ENCODE peak calls at places on chromosomes 16 and 17, in four cellular contexts. K is K562, T is HepG2, Y is GM12878. W is an unnamed sample.

GRCh38 chr16:23509763-23510153 is 536 bp downstream of the GGA2 start:
- DNase-seq in T (no peak), K (peak), Y (no peak), W (peak)

GRCh38 chr17:57739402-57740224 is 5.5 kb downstream of the CCDC182 start:
- DNase-seq in T (peak), Y (no peak), K (peak), W (no peak)

GRCh38 chr17:57855391-57856035 is 5.7 kb upstream of the MRPS23 start:
- DNase-seq in Y (no peak), T (peak), K (no peak), W (no peak)

GRCh38 chr17:35761601-35762000 is 914 bp downstream of the C17orf50 start:
- DNase-seq in T (peak), K (no peak), Y (no peak), W (no peak)

GRCh38 chr17:46862949-46863348 is 11.6 kb downstream of the WNT9B start:
- DNase-seq in T (no peak), K (peak), Y (no peak), W (peak)

GRCh38 chr17:70208825-70209555 is 39.7 kb downstream of the KCNJ2 start:
- DNase-seq in T (no peak), K (no peak), Y (peak), W (no peak)

GRCh38 chr16:66406534-66407368 is 20.3 kb upstream of the BEAN1 start:
- DNase-seq in Y (no peak), K (peak), T (peak), W (peak)

GRCh38 chr17:50290074-50290702 is 15.9 kb downstream of the TMEM92 start:
- DNase-seq in Y (no peak), T (no peak), K (no peak), W (no peak)

GRCh38 chr16:85555549-85556455 is 57.3 kb upstream of the GSE1 start:
- DNase-seq in T (peak), Y (no peak), K (no peak), W (peak)

GRCh38 chr17:8985054-8985701 is 19.7 kb upstream of the PIK3R5 start:
- DNase-seq in K (no peak), Y (no peak), T (no peak), W (no peak)

GRCh38 chr16:74997042-74997491 is 1.8 kb upstream of the ZNRF1 start:
- DNase-seq in K (no peak), T (peak), Y (no peak), W (no peak)

GRCh38 chr16:84648595-84649510 is 542 bp downstream of the KLHL36 start:
- DNase-seq in K (peak), T (no peak), Y (no peak), W (peak)

GRCh38 chr16:83619381-83620150 is 188.2 kb upstream of the HSBP1 start:
- DNase-seq in T (no peak), Y (no peak), K (no peak), W (no peak)

GRCh38 chr17:35432176-35433074 is at the start of gene SLFN12:
- DNase-seq in K (no peak), T (no peak), Y (peak), W (peak)

GRCh38 chr17:49146620-49147306 is 14.2 kb downstream of the B4GALNT2 start:
- DNase-seq in K (no peak), T (peak), Y (no peak), W (no peak)

GRCh38 chr17:43020789-43021738 is 1.1 kb downstream of the VAT1 start:
- DNase-seq in K (peak), Y (no peak), T (peak), W (peak)

GRCh38 chr16:13038591-13038990 is 137.2 kb downstream of the SHISA9 start:
- DNase-seq in K (no peak), T (no peak), Y (no peak), W (no peak)

GRCh38 chr17:39277110-39277509 is 51.4 kb upstream of the STAC2 start:
- DNase-seq in Y (peak), K (no peak), T (no peak), W (no peak)

GRCh38 chr16:11557811-11558210 is 28.9 kb downstream of the LITAF start:
- DNase-seq in T (no peak), K (no peak), Y (no peak), W (no peak)

GRCh38 chr17:80256034-80256350 is 4.7 kb upstream of the RNF213 start:
- DNase-seq in K (no peak), Y (no peak), T (no peak), W (no peak)

GRCh38 chr17:64401244-64401860 is 10.7 kb upstream of the PECAM1 start:
- DNase-seq in Y (no peak), K (no peak), T (no peak), W (no peak)

GRCh38 chr16:74999683-75000480 is 1.1 kb downstream of the ZNRF1 start:
- DNase-seq in T (peak), K (no peak), Y (no peak), W (peak)

GRCh38 chr16:76193851-76194620 is 83.2 kb upstream of the CNTNAP4 start:
- DNase-seq in T (no peak), Y (no peak), K (no peak), W (no peak)

GRCh38 chr16:50096791-50097190 is 31.0 kb downstream of the HEATR3 start:
- DNase-seq in T (no peak), K (no peak), Y (no peak), W (no peak)

GRCh38 chr16:22684282-22685161 is 129.4 kb upstream of the HS3ST2 start:
- DNase-seq in T (no peak), Y (no peak), K (no peak), W (no peak)

GRCh38 chr16:73000020-73000906 is 47.7 kb downstream of the ZFHX3 start:
- DNase-seq in K (no peak), Y (no peak), T (peak), W (no peak)

GRCh38 chr16:792221-792995 is 4.0 kb downstream of the CHTF18 start:
- DNase-seq in K (no peak), T (no peak), Y (no peak), W (no peak)

GRCh38 chr16:50193594-50193993 is 40.5 kb downstream of the TENT4B start:
- DNase-seq in K (no peak), Y (no peak), T (no peak), W (no peak)

GRCh38 chr17:76500074-76500744 is 1.0 kb downstream of the RHBDF2 start:
- DNase-seq in Y (no peak), T (no peak), K (no peak), W (no peak)
- TF ChIP-seq NR2C2 in Y (no peak), T (no peak), K (no peak), W (no peak)

DNA sequence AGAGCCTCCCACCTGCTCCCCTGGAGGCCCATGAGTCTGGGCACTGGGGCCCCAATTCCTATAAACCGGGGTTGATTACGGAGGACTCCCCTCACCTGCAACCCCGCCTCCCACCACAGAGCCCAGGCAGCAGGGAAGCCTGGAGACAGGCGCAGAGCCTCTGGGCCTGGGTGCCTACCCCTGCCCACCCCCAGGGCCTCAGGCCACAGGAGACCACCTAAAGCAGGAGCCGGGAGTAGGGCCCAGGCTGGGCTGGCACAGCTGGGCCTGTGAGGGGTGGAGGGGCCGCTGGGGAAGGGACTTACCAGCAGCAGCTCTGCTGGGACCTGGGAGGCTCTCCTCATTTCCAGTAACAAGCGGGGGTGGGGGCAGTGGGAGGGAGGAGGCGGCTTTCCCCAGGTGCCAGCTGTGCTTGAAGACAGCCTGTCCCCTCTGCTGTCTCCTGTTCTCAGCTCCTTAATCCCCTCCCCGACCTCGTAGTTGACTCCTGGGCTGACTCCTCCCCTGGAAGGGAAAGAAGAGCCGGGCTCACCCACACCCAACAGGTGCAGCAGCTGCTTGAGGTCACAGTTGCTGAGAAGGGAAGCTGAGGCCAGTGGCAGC is 46.8 kb downstream of the TMEM235 start:
- DNase-seq in T (no peak), Y (no peak), K (peak), W (peak)
- TF ChIP-seq CBFB in T (no peak), Y (no peak), K (no peak), W (no peak)

DNA sequence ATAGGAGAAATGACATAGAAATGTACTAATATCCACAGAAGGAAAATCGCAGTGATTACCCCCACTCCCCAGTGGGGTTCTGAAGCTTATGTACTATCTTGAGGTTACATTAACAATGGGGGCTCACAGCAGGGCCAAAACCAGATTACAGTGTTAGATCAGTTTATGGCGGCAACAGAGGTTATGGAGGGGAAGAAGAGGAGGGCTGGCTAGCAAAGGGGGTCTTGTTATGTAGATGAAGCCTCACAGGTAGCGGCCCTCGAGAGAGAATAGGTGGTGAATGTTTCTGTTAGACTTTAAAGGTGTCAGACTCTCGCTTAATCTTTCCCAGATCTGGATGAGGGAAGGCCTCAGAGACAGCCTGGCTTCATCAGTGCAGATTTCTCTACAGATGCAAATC is 22.2 kb downstream of the RNF112 start:
- DNase-seq in Y (no peak), K (no peak), T (no peak), W (no peak)
- TF ChIP-seq ATF2 in Y (no peak), K (no peak), T (no peak), W (no peak)

GRCh38 chr17:81317992-81318391 is 22.9 kb upstream of the SLC38A10 start:
- DNase-seq in K (no peak), Y (no peak), T (no peak), W (peak)
- TF ChIP-seq NR2C2 in K (no peak), Y (no peak), T (no peak), W (no peak)

GRCh38 chr17:78384479-78385175 is 6.2 kb downstream of the PGS1 start:
- DNase-seq in Y (no peak), K (no peak), T (no peak), W (no peak)
- TF ChIP-seq CBFB in Y (no peak), K (no peak), T (no peak), W (no peak)

GRCh38 chr16:19783847-19784736 is 66.0 kb downstream of the IQCK start:
- DNase-seq in T (no peak), Y (no peak), K (no peak), W (no peak)

GRCh38 chr16:19777061-19777460 is 59.0 kb downstream of the IQCK start:
- DNase-seq in T (no peak), K (no peak), Y (no peak), W (no peak)

GRCh38 chr16:19785081-19785480 is 67.0 kb downstream of the IQCK start:
- DNase-seq in K (no peak), T (no peak), Y (no peak), W (no peak)

GRCh38 chr16:19783363-19783762 is 65.3 kb downstream of the IQCK start:
- DNase-seq in T (no peak), K (no peak), Y (no peak), W (no peak)

DNA sequence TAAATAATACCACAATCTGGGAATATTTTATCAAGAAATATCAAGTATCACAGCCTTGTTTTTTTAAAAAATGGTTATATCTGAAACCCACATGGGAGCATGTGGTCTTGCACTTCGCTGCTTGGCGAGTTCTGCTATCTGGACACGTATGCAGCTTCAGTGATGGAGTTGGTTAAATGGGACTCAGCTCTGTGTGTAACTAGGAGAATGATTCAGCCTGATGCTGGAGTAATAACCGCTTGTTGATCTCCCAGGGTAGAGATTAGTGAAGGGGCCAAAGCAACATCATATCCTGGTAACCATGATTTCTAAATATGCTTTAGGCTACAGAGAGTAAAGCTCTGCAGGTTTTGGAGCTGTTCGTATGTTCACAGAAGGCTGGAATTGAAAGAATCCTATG is 63.1 kb downstream of the IQCK start:
- DNase-seq in K (no peak), T (no peak), Y (no peak), W (no peak)
- TF ChIP-seq ATF2 in K (no peak), T (no peak), Y (no peak), W (no peak)

GRCh38 chr17:6426356-6427101 is 8.4 kb downstream of the AIPL1 start:
- DNase-seq in Y (no peak), K (no peak), T (no peak), W (no peak)

GRCh38 chr17:6429266-6429665 is 5.7 kb downstream of the AIPL1 start:
- DNase-seq in Y (no peak), K (no peak), T (no peak), W (no peak)

GRCh38 chr17:6428207-6428965 is 6.5 kb downstream of the AIPL1 start:
- DNase-seq in T (no peak), K (no peak), Y (no peak), W (no peak)

GRCh38 chr17:6427284-6427781 is 7.6 kb downstream of the AIPL1 start:
- DNase-seq in K (no peak), T (no peak), Y (peak), W (no peak)

GRCh38 chr17:6430769-6431168 is 4.2 kb downstream of the AIPL1 start:
- DNase-seq in T (no peak), K (no peak), Y (no peak), W (no peak)
- TF ChIP-seq NR2C2 in T (no peak), K (no peak), Y (no peak), W (no peak)

GRCh38 chr16:30623558-30624283 is 13.5 kb upstream of the ZNF689 start:
- DNase-seq in Y (no peak), T (no peak), K (no peak), W (no peak)

GRCh38 chr16:30626230-30626629 is 16.0 kb upstream of the ZNF689 start:
- DNase-seq in K (no peak), T (no peak), Y (no peak), W (no peak)

GRCh38 chr16:30633526-30633925 is 17.2 kb upstream of the PRR14 start:
- DNase-seq in T (no peak), Y (no peak), K (no peak), W (no peak)

DNA sequence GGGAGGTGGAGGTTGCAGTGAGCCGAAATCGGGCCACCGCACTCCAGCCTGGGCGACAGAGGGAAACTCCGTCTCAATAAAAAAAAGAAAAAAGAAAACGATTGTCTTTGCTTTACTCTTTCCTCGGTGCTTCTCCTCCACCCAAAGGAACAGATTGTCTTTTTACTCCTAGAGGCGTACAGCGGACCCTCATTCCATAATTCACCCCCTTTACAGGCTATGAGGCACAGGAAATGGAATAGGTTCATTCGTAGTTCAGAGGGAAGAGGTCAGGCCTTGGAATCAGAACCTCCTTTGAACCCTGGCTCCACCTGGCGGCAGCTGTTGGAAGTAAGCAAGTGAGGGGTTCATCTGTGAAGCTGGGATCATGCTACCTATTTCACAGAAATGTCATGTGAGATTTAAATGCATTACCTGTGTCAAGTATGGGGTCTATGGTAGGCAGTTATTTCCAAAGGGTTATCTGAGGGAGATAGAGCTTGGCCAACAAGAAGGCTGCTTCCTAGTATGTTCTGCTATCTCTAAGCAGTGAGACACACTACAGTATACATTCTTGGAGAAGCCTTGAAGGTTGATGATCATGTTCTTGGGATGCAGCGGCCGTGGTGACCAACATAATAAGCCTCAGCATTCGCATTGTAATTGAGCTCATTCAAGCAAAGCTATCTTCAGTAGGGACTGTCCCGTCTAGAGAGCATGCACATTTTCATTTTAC is 18.6 kb upstream of the ZNF689 start:
- DNase-seq in K (peak), T (peak), Y (no peak), W (peak)
- TF ChIP-seq CBFB in K (no peak), T (no peak), Y (no peak), W (no peak)

DNA sequence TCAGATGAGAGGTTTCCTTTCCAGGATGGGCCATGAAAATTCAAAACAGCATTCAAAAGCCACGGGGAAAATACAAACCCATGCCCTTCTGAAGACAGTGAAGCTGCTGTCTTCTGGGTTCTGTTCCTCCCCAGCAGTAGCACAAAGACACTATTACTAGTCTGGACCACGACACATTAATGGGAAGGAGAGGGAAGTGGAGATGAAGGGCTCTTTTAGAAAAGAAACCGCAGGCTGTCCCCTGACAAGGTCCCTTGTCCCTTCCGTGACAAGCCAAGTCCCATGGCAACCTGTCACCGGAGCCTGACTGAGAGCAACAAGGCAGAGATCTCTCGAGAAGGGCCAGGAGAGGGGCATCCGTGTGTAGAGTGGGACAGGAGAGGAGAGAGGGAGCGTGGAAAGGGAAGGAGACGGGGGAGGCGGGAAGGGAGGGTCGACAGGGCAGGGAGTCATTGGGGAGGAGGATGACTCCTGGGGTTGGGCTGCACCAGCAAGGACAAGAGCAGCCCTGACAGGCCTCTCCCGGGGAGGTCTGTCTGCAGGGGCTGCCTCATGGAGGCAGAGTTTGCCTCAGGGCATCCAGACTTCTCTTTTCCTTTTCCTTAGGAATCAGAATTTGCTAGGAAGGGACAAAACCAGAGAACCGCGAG is 436.2 kb downstream of the SLC39A11 start:
- DNase-seq in T (no peak), K (no peak), Y (no peak), W (no peak)
- TF ChIP-seq ATF2 in T (no peak), K (no peak), Y (no peak), W (no peak)